ENCODE peak calls at places on chromosomes 2 and 18, in four cellular contexts. R, A, N and B are unnamed samples.

GRCh38 chr18:48942086-48942485 is 8.7 kb downstream of the SMAD7 start:
- DNase-seq in A (no peak), R (no peak), N (no peak), B (no peak)

GRCh38 chr2:133418021-133418420 is 150.2 kb downstream of the NCKAP5 start:
- DNase-seq in A (no peak), R (no peak), N (no peak), B (no peak)

GRCh38 chr18:66682855-66683322 is 79.0 kb upstream of the CDH19 start:
- DNase-seq in R (peak), N (no peak), A (no peak), B (no peak)

GRCh38 chr2:144694456-144694855 is 174.5 kb upstream of the ZEB2 start:
- DNase-seq in N (no peak), R (no peak), A (no peak), B (no peak)

GRCh38 chr18:35588995-35589394 is 7.5 kb downstream of the GALNT1 start:
- DNase-seq in A (no peak), R (no peak), N (no peak), B (no peak)

GRCh38 chr2:187403568-187404260 is 44.3 kb downstream of the CALCRL start:
- DNase-seq in A (no peak), R (no peak), N (no peak), B (no peak)

GRCh38 chr2:130337735-130338325 is 4.9 kb upstream of the IMP4 start:
- DNase-seq in R (peak), N (no peak), A (no peak), B (no peak)

GRCh38 chr2:49914281-49914680 is 760.0 kb upstream of the FSHR start:
- DNase-seq in A (no peak), R (peak), N (no peak), B (no peak)

GRCh38 chr2:381919-382833 is 94.3 kb upstream of the ALKAL2 start:
- DNase-seq in R (no peak), A (no peak), N (no peak), B (no peak)

GRCh38 chr18:32884543-32884942 is 111.7 kb upstream of the KLHL14 start:
- DNase-seq in R (no peak), A (no peak), N (no peak), B (no peak)

GRCh38 chr2:73080321-73081131 is 9.0 kb upstream of the SFXN5 start:
- DNase-seq in R (no peak), A (no peak), N (no peak), B (no peak)

GRCh38 chr18:35050638-35051287 is 9.6 kb downstream of the MAPRE2 start:
- DNase-seq in R (no peak), N (no peak), A (no peak), B (no peak)

GRCh38 chr2:71891719-71892118 is 255.9 kb downstream of the CYP26B1 start:
- DNase-seq in R (no peak), A (no peak), N (no peak), B (no peak)

GRCh38 chr2:232365621-232366321 is 12.8 kb upstream of the ALPP start:
- DNase-seq in N (no peak), A (peak), R (peak), B (peak)

GRCh38 chr18:839224-840079 is 27.4 kb upstream of the YES1 start:
- DNase-seq in A (peak), N (peak), R (peak), B (peak)

GRCh38 chr2:26757873-26758789 is 6.0 kb upstream of the SLC35F6 start:
- DNase-seq in A (peak), R (peak), N (no peak), B (peak)

GRCh38 chr2:181642071-181642470 is 14.8 kb downstream of the CERKL start:
- DNase-seq in N (no peak), R (peak), A (no peak), B (no peak)

GRCh38 chr2:144659731-144660275 is 139.9 kb upstream of the ZEB2 start:
- DNase-seq in N (peak), A (no peak), R (peak), B (peak)